ENCODE peak calls at places on chromosomes 1 and 21, in five cellular contexts. One of them, this sample, is unnamed.

GRCh38 chr1:113660053-113660452 is 99.2 kb downstream of the PHTF1 start:
- DNase-seq in left ventricle myocardium inferior: no peak
- DNase-seq in GM23338: no peak
- DNase-seq in right cardiac atrium: no peak
- DNase-seq in IMR-90: no peak
- DNase-seq in this sample: no peak

GRCh38 chr21:31213787-31214186 is 130.3 kb downstream of the TIAM1 start:
- DNase-seq in left ventricle myocardium inferior: no peak
- DNase-seq in GM23338: no peak
- DNase-seq in right cardiac atrium: no peak
- DNase-seq in IMR-90: no peak
- DNase-seq in this sample: no peak

GRCh38 chr1:245908543-245908942 is 598.5 kb downstream of the SMYD3 start:
- DNase-seq in left ventricle myocardium inferior: no peak
- DNase-seq in GM23338: no peak
- DNase-seq in right cardiac atrium: no peak
- DNase-seq in IMR-90: no peak
- DNase-seq in this sample: no peak

GRCh38 chr1:62962794-62963776 is 179.2 kb downstream of the ATG4C start:
- DNase-seq in left ventricle myocardium inferior: no peak
- DNase-seq in GM23338: peak; percentile 95
- DNase-seq in right cardiac atrium: peak; percentile 22
- DNase-seq in IMR-90: peak; percentile 14
- DNase-seq in this sample: no peak

GRCh38 chr1:84782881-84783280 is 92.6 kb upstream of the SSX2IP start:
- DNase-seq in left ventricle myocardium inferior: no peak
- DNase-seq in GM23338: no peak
- DNase-seq in right cardiac atrium: no peak
- DNase-seq in IMR-90: no peak
- DNase-seq in this sample: no peak

GRCh38 chr1:54225986-54226559 is 26.1 kb downstream of the MRPL37 start:
- DNase-seq in left ventricle myocardium inferior: no peak
- DNase-seq in GM23338: no peak
- DNase-seq in right cardiac atrium: no peak
- DNase-seq in IMR-90: no peak
- DNase-seq in this sample: no peak

GRCh38 chr1:169368406-169368769 is 393 bp downstream of the BLZF1 start:
- DNase-seq in left ventricle myocardium inferior: no peak
- DNase-seq in GM23338: peak; percentile 38
- DNase-seq in right cardiac atrium: no peak
- DNase-seq in IMR-90: peak; percentile 2
- DNase-seq in this sample: no peak

GRCh38 chr1:226063362-226064167 is 1.0 kb downstream of the H3-3A start:
- DNase-seq in left ventricle myocardium inferior: peak; percentile 43
- DNase-seq in GM23338: peak; percentile 62
- DNase-seq in right cardiac atrium: peak; percentile 28
- DNase-seq in IMR-90: peak; percentile 28
- DNase-seq in this sample: peak; percentile 23

GRCh38 chr1:160112370-160112769 is 3.2 kb upstream of the ATP1A2 start:
- DNase-seq in left ventricle myocardium inferior: peak; percentile 45
- DNase-seq in GM23338: no peak
- DNase-seq in right cardiac atrium: no peak
- DNase-seq in IMR-90: no peak
- DNase-seq in this sample: no peak

GRCh38 chr1:18093646-18094045 is 14.0 kb upstream of the IGSF21 start:
- DNase-seq in left ventricle myocardium inferior: no peak
- DNase-seq in GM23338: no peak
- DNase-seq in right cardiac atrium: no peak
- DNase-seq in IMR-90: no peak
- DNase-seq in this sample: no peak

GRCh38 chr1:26126321-26127084 is 14.9 kb downstream of the PDIK1L start:
- DNase-seq in left ventricle myocardium inferior: no peak
- DNase-seq in GM23338: no peak
- DNase-seq in right cardiac atrium: no peak
- DNase-seq in IMR-90: peak; percentile 26
- DNase-seq in this sample: no peak

GRCh38 chr1:28751315-28752056 is 14.7 kb downstream of the YTHDF2 start:
- DNase-seq in left ventricle myocardium inferior: no peak
- DNase-seq in GM23338: no peak
- DNase-seq in right cardiac atrium: no peak
- DNase-seq in IMR-90: peak; percentile 79
- DNase-seq in this sample: no peak

GRCh38 chr1:28745653-28746173 is 9.0 kb downstream of the YTHDF2 start:
- DNase-seq in left ventricle myocardium inferior: no peak
- DNase-seq in GM23338: no peak
- DNase-seq in right cardiac atrium: no peak
- DNase-seq in IMR-90: no peak
- DNase-seq in this sample: no peak

GRCh38 chr1:28755701-28756100 is 19.0 kb downstream of the YTHDF2 start:
- DNase-seq in left ventricle myocardium inferior: no peak
- DNase-seq in GM23338: no peak
- DNase-seq in right cardiac atrium: no peak
- DNase-seq in IMR-90: peak; percentile 31
- DNase-seq in this sample: no peak

DNA sequence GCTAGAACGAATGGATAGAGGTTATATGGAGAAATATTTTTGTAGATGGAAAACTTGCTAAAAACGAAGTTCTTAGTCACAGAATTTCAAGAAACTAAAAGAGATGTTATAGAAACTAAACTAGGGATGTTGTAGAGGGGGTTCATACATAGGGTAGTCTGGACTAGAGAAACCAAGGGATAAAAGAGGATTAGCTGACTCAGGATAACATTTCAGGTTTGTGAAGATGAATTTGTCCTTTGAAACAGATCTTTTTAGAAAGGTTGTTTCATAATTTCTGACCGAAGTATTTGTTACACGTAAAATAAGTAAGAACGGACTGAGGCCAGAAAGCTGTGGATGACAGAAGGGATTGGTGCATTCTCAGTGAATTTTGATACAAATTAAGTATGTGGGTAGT is 13.6 kb downstream of the YTHDF2 start:
- DNase-seq in left ventricle myocardium inferior: no peak
- DNase-seq in GM23338: no peak
- DNase-seq in right cardiac atrium: no peak
- DNase-seq in IMR-90: no peak
- DNase-seq in this sample: no peak
- H3K4me1 ChIP-seq in left ventricle myocardium inferior: peaks cover 98% of the 10 kb centered on the region
- H3K4me1 ChIP-seq in GM23338: peaks cover 53% of the 10 kb centered on the region
- H3K4me1 ChIP-seq in right cardiac atrium: peaks cover 11% of the 10 kb centered on the region
- H3K4me1 ChIP-seq in IMR-90: peaks cover 15% of the 10 kb centered on the region
- H3K4me1 ChIP-seq in this sample: no peaks in the 10 kb centered on the region

DNA sequence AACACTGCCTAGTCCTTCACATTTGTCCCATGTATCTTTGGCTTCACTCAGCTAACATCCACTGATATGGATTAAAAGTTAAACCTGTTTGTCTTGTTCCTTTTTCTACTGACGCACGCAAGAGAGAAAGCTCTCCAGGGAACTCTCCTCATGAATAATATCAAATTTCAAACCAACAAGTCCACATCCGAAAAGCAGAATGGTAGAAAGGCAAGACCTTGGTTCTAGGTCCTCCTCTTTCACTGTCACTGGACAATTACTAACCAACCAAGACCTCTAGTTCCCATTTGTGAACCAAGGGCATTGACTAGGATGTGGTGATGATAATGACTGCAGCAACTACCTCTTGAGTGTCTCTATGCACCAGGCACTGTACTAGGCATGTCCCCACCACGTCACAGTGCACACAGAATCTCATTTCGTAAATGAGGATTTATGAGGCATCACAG is 8.4 kb downstream of the PLPP3 start:
- DNase-seq in left ventricle myocardium inferior: no peak
- DNase-seq in GM23338: no peak
- DNase-seq in right cardiac atrium: no peak
- DNase-seq in IMR-90: no peak
- DNase-seq in this sample: no peak
- H3K4me1 ChIP-seq in left ventricle myocardium inferior: peaks cover 99% of the 10 kb centered on the region
- H3K4me1 ChIP-seq in GM23338: peaks cover 94% of the 10 kb centered on the region
- H3K4me1 ChIP-seq in right cardiac atrium: peaks cover 14% of the 10 kb centered on the region
- H3K4me1 ChIP-seq in IMR-90: peaks cover 27% of the 10 kb centered on the region
- H3K4me1 ChIP-seq in this sample: no peaks in the 10 kb centered on the region

GRCh38 chr1:197933016-197933415 is 15.8 kb downstream of the LHX9 start:
- DNase-seq in left ventricle myocardium inferior: no peak
- DNase-seq in GM23338: no peak
- DNase-seq in right cardiac atrium: no peak
- DNase-seq in IMR-90: no peak
- DNase-seq in this sample: no peak
- H3K4me1 ChIP-seq in left ventricle myocardium inferior: no peaks in the 10 kb centered on the region
- H3K4me1 ChIP-seq in GM23338: peaks cover 4% of the 10 kb centered on the region
- H3K4me1 ChIP-seq in right cardiac atrium: no peaks in the 10 kb centered on the region
- H3K4me1 ChIP-seq in IMR-90: no peaks in the 10 kb centered on the region
- H3K4me1 ChIP-seq in this sample: no peaks in the 10 kb centered on the region

GRCh38 chr21:44013380-44014088 is 1.4 kb downstream of the TRAPPC10 start:
- DNase-seq in left ventricle myocardium inferior: no peak
- DNase-seq in GM23338: peak; percentile 34
- DNase-seq in right cardiac atrium: no peak
- DNase-seq in IMR-90: peak; percentile 4
- DNase-seq in this sample: no peak
- H3K4me1 ChIP-seq in left ventricle myocardium inferior: peaks cover 65% of the 10 kb centered on the region
- H3K4me1 ChIP-seq in GM23338: peaks cover 18% of the 10 kb centered on the region
- H3K4me1 ChIP-seq in right cardiac atrium: no peaks in the 10 kb centered on the region
- H3K4me1 ChIP-seq in IMR-90: peaks cover 7% of the 10 kb centered on the region
- H3K4me1 ChIP-seq in this sample: peaks cover 13% of the 10 kb centered on the region